ENCODE peak calls at places on chromosomes 11 and 22, in eight cellular contexts. A, H, I, L, M, G, T and V are unnamed samples.

GRCh38 chr11:16982256-16982671 is 31.9 kb downstream of the PLEKHA7 start:
- DNase-seq in A (no peak), H (no peak), I (peak), L (no peak), M (no peak), G (no peak), T (no peak), V (no peak)

GRCh38 chr11:117828641-117829368 is 4.3 kb upstream of the FXYD2 start:
- DNase-seq in A (peak), H (peak), I (no peak), L (peak), M (no peak), G (peak), T (peak), V (peak)

GRCh38 chr22:44738347-44738715 is 14.0 kb upstream of the ARHGAP8 start:
- DNase-seq in A (peak), H (peak), I (no peak), L (no peak), M (no peak), G (no peak), T (no peak), V (no peak)

GRCh38 chr11:855343-855674 is 12.7 kb downstream of the TSPAN4 start:
- DNase-seq in A (no peak), H (no peak), I (no peak), L (no peak), M (no peak), G (no peak), T (no peak), V (no peak)

GRCh38 chr11:131688056-131688693 is 317.8 kb downstream of the NTM start:
- DNase-seq in A (peak), H (peak), I (no peak), L (no peak), M (peak), G (no peak), T (no peak), V (peak)

GRCh38 chr11:41003339-41003992 is 456.0 kb downstream of the LRRC4C start:
- DNase-seq in A (no peak), H (no peak), I (no peak), L (no peak), M (no peak), G (no peak), T (no peak), V (no peak)

GRCh38 chr11:116731821-116732739 is 40.7 kb downstream of the BUD13 start:
- DNase-seq in A (no peak), H (no peak), I (no peak), L (no peak), M (no peak), G (no peak), T (no peak), V (no peak)

GRCh38 chr22:40417881-40418280 is 47.5 kb downstream of the SGSM3 start:
- DNase-seq in A (no peak), H (no peak), I (no peak), L (no peak), M (no peak), G (no peak), T (no peak), V (no peak)

GRCh38 chr11:13016415-13016814 is 7.3 kb downstream of the RASSF10 start:
- DNase-seq in A (no peak), H (no peak), I (no peak), L (no peak), M (peak), G (no peak), T (no peak), V (no peak)

GRCh38 chr22:43351966-43352345 is 8.8 kb upstream of the SCUBE1 start:
- DNase-seq in A (no peak), H (no peak), I (no peak), L (no peak), M (no peak), G (no peak), T (no peak), V (no peak)

GRCh38 chr11:67572747-67573419 is 10.7 kb upstream of the GSTP1 start:
- DNase-seq in A (peak), H (no peak), I (peak), L (no peak), M (peak), G (no peak), T (peak), V (peak)

GRCh38 chr11:45339754-45340519 is 53.8 kb upstream of the SYT13 start:
- DNase-seq in A (peak), H (peak), I (peak), L (peak), M (peak), G (peak), T (peak), V (peak)

GRCh38 chr11:90373971-90374370 is 151.1 kb upstream of the CHORDC1 start:
- DNase-seq in A (no peak), H (no peak), I (no peak), L (no peak), M (no peak), G (no peak), T (no peak), V (no peak)

GRCh38 chr22:47333625-47334024 is 571.2 kb downstream of the TBC1D22A start:
- DNase-seq in A (peak), H (no peak), I (no peak), L (no peak), M (no peak), G (peak), T (peak), V (no peak)

GRCh38 chr11:120243221-120243620 is 3.3 kb downstream of the POU2F3 start:
- DNase-seq in A (no peak), H (no peak), I (no peak), L (no peak), M (no peak), G (no peak), T (no peak), V (no peak)

GRCh38 chr11:30786392-30787120 is 200.4 kb upstream of the MPPED2 start:
- DNase-seq in A (peak), H (no peak), I (no peak), L (no peak), M (no peak), G (no peak), T (no peak), V (no peak)

GRCh38 chr22:31350410-31350863 is 4.3 kb upstream of the PATZ1 start:
- DNase-seq in A (no peak), H (peak), I (no peak), L (no peak), M (no peak), G (no peak), T (peak), V (no peak)

GRCh38 chr22:36463783-36464184 is 17.7 kb downstream of the TXN2 start:
- DNase-seq in A (no peak), H (peak), I (no peak), L (no peak), M (no peak), G (no peak), T (peak), V (no peak)

GRCh38 chr11:87739766-87740165 is 435.5 kb downstream of the RAB38 start:
- DNase-seq in A (peak), H (no peak), I (no peak), L (no peak), M (no peak), G (no peak), T (no peak), V (no peak)

GRCh38 chr11:70567680-70568503 is 169.6 kb downstream of the CTTN start:
- DNase-seq in A (peak), H (peak), I (peak), L (no peak), M (peak), G (no peak), T (no peak), V (no peak)

GRCh38 chr22:25853078-25853477 is 111.1 kb downstream of the MYO18B start:
- DNase-seq in A (no peak), H (no peak), I (no peak), L (no peak), M (no peak), G (no peak), T (no peak), V (peak)

GRCh38 chr11:67434395-67434881 is 3.0 kb downstream of the PTPRCAP start:
- DNase-seq in A (no peak), H (no peak), I (no peak), L (no peak), M (no peak), G (no peak), T (no peak), V (peak)

GRCh38 chr11:11081273-11081672 is 223.4 kb upstream of the ZBED5 start:
- DNase-seq in A (no peak), H (no peak), I (no peak), L (no peak), M (no peak), G (no peak), T (no peak), V (no peak)

GRCh38 chr22:45103756-45104155 is 60.0 kb upstream of the NUP50 start:
- DNase-seq in A (no peak), H (no peak), I (no peak), L (no peak), M (no peak), G (no peak), T (no peak), V (no peak)

GRCh38 chr11:94473177-94473799 is 20.4 kb downstream of the MRE11 start:
- DNase-seq in A (peak), H (no peak), I (no peak), L (no peak), M (no peak), G (no peak), T (no peak), V (peak)

GRCh38 chr22:27405672-27406388 is 395.7 kb downstream of the MN1 start:
- DNase-seq in A (peak), H (no peak), I (no peak), L (no peak), M (peak), G (no peak), T (peak), V (peak)

GRCh38 chr11:118051611-118052461 is 25.0 kb upstream of the TMPRSS4 start:
- DNase-seq in A (no peak), H (no peak), I (peak), L (no peak), M (no peak), G (no peak), T (peak), V (peak)

GRCh38 chr11:46710821-46711269 is 8.2 kb upstream of the F2 start:
- DNase-seq in A (peak), H (no peak), I (no peak), L (peak), M (no peak), G (peak), T (peak), V (no peak)

GRCh38 chr11:36509265-36509664 is 807 bp downstream of the TRAF6 start:
- DNase-seq in A (peak), H (no peak), I (no peak), L (no peak), M (peak), G (no peak), T (no peak), V (peak)

GRCh38 chr22:39900306-39901227 is at the start of gene GRAP2:
- DNase-seq in A (no peak), H (no peak), I (no peak), L (no peak), M (no peak), G (no peak), T (no peak), V (peak)

GRCh38 chr22:39923689-39924088 is 22.8 kb downstream of the GRAP2 start:
- DNase-seq in A (no peak), H (no peak), I (no peak), L (no peak), M (no peak), G (no peak), T (no peak), V (no peak)

GRCh38 chr11:64654958-64655541 is 64.0 kb downstream of the SLC22A12 start:
- DNase-seq in A (no peak), H (peak), I (no peak), L (no peak), M (no peak), G (no peak), T (no peak), V (no peak)

GRCh38 chr11:64650923-64651523 is 60.0 kb downstream of the SLC22A12 start:
- DNase-seq in A (peak), H (peak), I (no peak), L (no peak), M (peak), G (no peak), T (no peak), V (no peak)

GRCh38 chr11:64654439-64654838 is 63.4 kb downstream of the SLC22A12 start:
- DNase-seq in A (no peak), H (peak), I (no peak), L (no peak), M (no peak), G (no peak), T (no peak), V (no peak)

GRCh38 chr11:64652586-64653387 is 61.8 kb downstream of the SLC22A12 start:
- DNase-seq in A (peak), H (peak), I (peak), L (peak), M (peak), G (peak), T (peak), V (peak)

DNA sequence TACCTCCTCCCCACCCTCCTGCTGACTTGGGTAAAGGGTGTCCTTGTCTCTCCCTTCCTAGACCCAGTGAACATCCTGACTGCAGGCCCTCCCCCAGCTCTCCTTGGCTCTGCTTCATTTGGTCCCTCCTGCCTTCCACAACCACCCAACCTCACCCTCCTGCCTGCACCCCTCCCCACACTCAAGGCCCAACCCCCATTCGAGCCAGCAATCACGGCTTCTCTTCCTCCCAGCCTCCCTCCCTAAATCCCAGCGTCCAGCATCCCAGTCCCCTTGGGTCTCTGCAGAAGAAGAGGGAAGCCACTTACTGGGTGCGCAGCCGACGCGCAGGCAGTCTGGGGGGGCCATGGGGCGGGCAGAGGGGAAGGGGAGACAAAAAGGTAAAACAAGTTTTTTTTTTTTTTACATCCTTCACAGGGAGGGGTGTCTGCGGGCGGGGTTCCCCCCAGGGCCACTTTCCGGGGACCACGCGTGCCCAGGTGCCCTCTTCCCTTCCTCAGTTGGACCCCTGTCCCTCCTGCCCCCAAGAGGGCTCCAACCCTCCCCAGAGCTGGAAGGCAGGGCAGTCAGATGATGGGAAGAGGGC is 62.5 kb downstream of the SLC22A12 start:
- DNase-seq in A (no peak), H (peak), I (no peak), L (no peak), M (no peak), G (no peak), T (no peak), V (no peak)
- TF ChIP-seq CTCF in A (no peak), H (no peak), I (no peak), L (no peak), M (no peak), G (no peak), T (no peak), V (peak)

DNA sequence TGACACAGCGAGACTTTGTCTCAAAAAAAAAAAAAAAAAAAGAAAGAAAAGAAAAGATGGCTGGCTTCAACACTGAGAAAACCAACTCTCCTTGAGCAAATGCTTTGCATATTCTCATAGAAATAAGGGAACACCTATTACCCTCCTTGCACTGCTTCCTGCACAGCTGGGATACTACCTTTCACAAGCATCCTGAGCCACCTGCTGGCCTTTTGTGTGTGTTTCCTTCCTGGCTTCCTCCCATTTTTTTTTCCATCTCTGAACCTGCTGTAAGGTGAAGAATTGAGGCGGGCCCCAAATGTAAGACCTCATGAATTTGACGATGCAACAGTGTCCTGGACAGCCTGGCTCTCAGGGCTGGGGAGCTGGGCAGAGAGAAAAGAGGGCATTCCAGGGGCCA is 1.9 kb upstream of the RFPL3 start:
- DNase-seq in A (no peak), H (no peak), I (no peak), L (no peak), M (no peak), G (no peak), T (no peak), V (peak)
- TF ChIP-seq CTCF in A (no peak), H (peak), I (no peak), L (no peak), M (no peak), G (no peak), T (no peak), V (no peak)

DNA sequence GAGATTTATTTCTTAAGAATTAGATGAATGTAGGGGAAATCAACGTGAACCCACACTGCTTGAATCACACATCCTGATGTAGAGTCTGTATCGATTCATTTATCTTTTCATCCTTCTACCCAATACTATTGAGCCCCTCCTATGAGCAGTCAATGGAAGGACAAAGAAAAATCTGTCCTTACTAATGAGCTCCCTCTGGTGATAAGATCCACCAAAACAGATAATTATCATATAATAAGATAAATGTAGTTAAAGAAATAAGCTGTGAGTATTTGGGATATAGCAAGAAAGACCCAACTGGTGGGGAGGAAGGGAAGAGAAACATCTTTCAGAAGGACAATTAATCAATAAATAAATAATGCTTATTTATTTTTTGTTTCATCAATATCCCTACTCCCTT is 385.1 kb upstream of the CCDC90B start:
- DNase-seq in A (peak), H (no peak), I (no peak), L (no peak), M (no peak), G (no peak), T (no peak), V (no peak)
- TF ChIP-seq CTCF in A (peak), H (no peak), I (no peak), L (no peak), M (no peak), G (no peak), T (peak), V (no peak)

DNA sequence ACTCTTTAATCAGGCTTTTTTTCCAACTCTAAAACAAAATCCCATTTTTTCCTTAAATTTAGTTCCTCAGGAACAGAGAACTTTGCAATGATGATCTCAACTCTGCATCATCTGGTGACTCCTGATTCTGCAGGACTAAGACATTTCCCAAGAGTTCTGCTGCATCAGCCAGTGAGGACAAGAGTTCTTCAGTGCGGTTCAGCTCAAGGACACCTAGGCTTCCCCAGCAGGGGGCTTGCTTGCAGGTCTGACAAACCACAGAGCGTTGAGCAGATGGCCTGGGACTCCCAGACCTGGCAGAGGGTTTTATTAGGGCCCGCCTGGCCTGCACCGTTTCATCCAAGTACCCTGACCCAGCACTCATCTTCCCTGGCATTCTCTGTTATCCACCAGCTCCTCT is 6.4 kb downstream of the CDCA5 start:
- DNase-seq in A (peak), H (no peak), I (no peak), L (no peak), M (no peak), G (no peak), T (no peak), V (no peak)
- TF ChIP-seq CTCF in A (no peak), H (no peak), I (no peak), L (no peak), M (no peak), G (no peak), T (no peak), V (no peak)

GRCh38 chr11:76179147-76179546 is 27.2 kb downstream of the WNT11 start:
- DNase-seq in A (no peak), H (no peak), I (no peak), L (no peak), M (no peak), G (no peak), T (no peak), V (no peak)
- TF ChIP-seq CTCF in A (no peak), H (no peak), I (no peak), L (no peak), M (no peak), G (no peak), T (no peak), V (no peak)